ENCODE peak calls at places on chromosomes 16 and 17, in nine cellular contexts. Y is NCI-H1105; A is A673; O is midbrain; B is activated T-helper 1 cell treated with anti-CD3 and anti-CD28 coated beads, Interleukin-2, amount 50 U/mL, for 16 hours; L is T-cell; X is lung; C is mucosa of gallbladder; P is stimulated activated CD8-positive, alpha-beta memory T cell treated with anti-CD3 and anti-CD28 coated beads, Interleukin-7, amount 100 ng/mL, for 48 hours. U is an unnamed sample.

GRCh38 chr17:3974138-3974687 is 10.0 kb upstream of the ATP2A3 start:
- DNase-seq in B (no peak), A (no peak), P (no peak), O (no peak), C (no peak), Y (no peak), X (no peak), L (no peak), U (no peak)

GRCh38 chr17:77737442-77738265 is 220.8 kb upstream of the TNRC6C start:
- DNase-seq in X (peak; percentile 47), A (no peak), B (no peak), O (no peak), L (no peak), Y (peak; percentile 76), C (no peak), P (no peak), U (no peak)

GRCh38 chr16:86365513-86366040 is 144.8 kb upstream of the FOXF1 start:
- DNase-seq in O (no peak), C (no peak), B (no peak), P (no peak), A (no peak), X (no peak), L (no peak), Y (no peak), U (no peak)

GRCh38 chr17:19364699-19365498 is 2.4 kb upstream of the B9D1 start:
- DNase-seq in O (no peak), X (no peak), L (no peak), C (no peak), B (no peak), Y (no peak), A (no peak), P (no peak), U (no peak)

GRCh38 chr17:385195-385835 is 32.7 kb upstream of the RPH3AL start:
- DNase-seq in O (no peak), C (no peak), A (peak; percentile 68), P (no peak), Y (no peak), B (no peak), L (no peak), X (peak; percentile 60), U (no peak)

GRCh38 chr17:42743595-42744282 is 1.1 kb downstream of the EZH1 start:
- DNase-seq in B (no peak), L (no peak), O (no peak), C (no peak), X (no peak), A (peak; percentile 3), P (no peak), Y (no peak), U (no peak)

GRCh38 chr17:4509402-4509801 is 10.7 kb downstream of the SPNS2 start:
- DNase-seq in L (no peak), O (no peak), P (no peak), X (no peak), A (no peak), C (peak; percentile 48), B (no peak), Y (no peak), U (no peak)

GRCh38 chr17:39787038-39787437 is 49.3 kb downstream of the GRB7 start:
- DNase-seq in A (no peak), C (no peak), L (no peak), X (no peak), P (no peak), O (no peak), Y (no peak), B (no peak), U (no peak)

U was measured in testis.